ENCODE peak calls at places on chromosomes 6 and 20, in nine cellular contexts. One of them, this sample, is unnamed.

GRCh38 chr6:111517965-111518364 is 34.9 kb upstream of the REV3L start:
- DNase-seq in NCI-H2081 treated with DMSO at 0.1 percent for 48 hours: no peak
- DNase-seq in stimulated activated CD8-positive, alpha-beta memory T cell treated with anti-CD3 and anti-CD28 coated beads, Interleukin-12 subunit alpha, Interleukin-12 subunit beta, amount 100 ng/mL, for 4 hours: no peak
- DNase-seq in SK-MEL-5: peak
- DNase-seq in fibroblast of mammary gland: peak
- DNase-seq in ovary: no peak
- DNase-seq in activated CD8-positive, alpha-beta memory T cell treated with anti-CD3 and anti-CD28 coated beads for 1 hour: no peak
- DNase-seq in naive thymus-derived CD8-positive, alpha-beta T cell: no peak
- DNase-seq in CD4-positive, CD25-positive, alpha-beta regulatory T cell: no peak
- DNase-seq in this sample: no peak

GRCh38 chr20:58717278-58718091 is 24.9 kb downstream of the NPEPL1 start:
- DNase-seq in NCI-H2081 treated with DMSO at 0.1 percent for 48 hours: no peak
- DNase-seq in SK-MEL-5: no peak
- DNase-seq in ovary: no peak
- DNase-seq in naive thymus-derived CD8-positive, alpha-beta T cell: no peak
- DNase-seq in fibroblast of mammary gland: no peak
- DNase-seq in CD4-positive, CD25-positive, alpha-beta regulatory T cell: no peak
- DNase-seq in activated CD8-positive, alpha-beta memory T cell treated with anti-CD3 and anti-CD28 coated beads for 1 hour: no peak
- DNase-seq in stimulated activated CD8-positive, alpha-beta memory T cell treated with anti-CD3 and anti-CD28 coated beads, Interleukin-12 subunit alpha, Interleukin-12 subunit beta, amount 100 ng/mL, for 4 hours: no peak
- DNase-seq in this sample: no peak

GRCh38 chr6:142167472-142167871 is 20.4 kb downstream of the VTA1 start:
- DNase-seq in fibroblast of mammary gland: no peak
- DNase-seq in activated CD8-positive, alpha-beta memory T cell treated with anti-CD3 and anti-CD28 coated beads for 1 hour: no peak
- DNase-seq in CD4-positive, CD25-positive, alpha-beta regulatory T cell: no peak
- DNase-seq in ovary: no peak
- DNase-seq in NCI-H2081 treated with DMSO at 0.1 percent for 48 hours: no peak
- DNase-seq in stimulated activated CD8-positive, alpha-beta memory T cell treated with anti-CD3 and anti-CD28 coated beads, Interleukin-12 subunit alpha, Interleukin-12 subunit beta, amount 100 ng/mL, for 4 hours: no peak
- DNase-seq in SK-MEL-5: no peak
- DNase-seq in naive thymus-derived CD8-positive, alpha-beta T cell: no peak
- DNase-seq in this sample: no peak

GRCh38 chr20:58971429-58971828 is 9.6 kb upstream of the NELFCD start:
- DNase-seq in stimulated activated CD8-positive, alpha-beta memory T cell treated with anti-CD3 and anti-CD28 coated beads, Interleukin-12 subunit alpha, Interleukin-12 subunit beta, amount 100 ng/mL, for 4 hours: no peak
- DNase-seq in fibroblast of mammary gland: no peak
- DNase-seq in naive thymus-derived CD8-positive, alpha-beta T cell: no peak
- DNase-seq in NCI-H2081 treated with DMSO at 0.1 percent for 48 hours: no peak
- DNase-seq in activated CD8-positive, alpha-beta memory T cell treated with anti-CD3 and anti-CD28 coated beads for 1 hour: no peak
- DNase-seq in CD4-positive, CD25-positive, alpha-beta regulatory T cell: no peak
- DNase-seq in ovary: no peak
- DNase-seq in SK-MEL-5: no peak
- DNase-seq in this sample: no peak

GRCh38 chr20:25195962-25196700 is 619 bp downstream of the ENTPD6 start:
- DNase-seq in SK-MEL-5: peak
- DNase-seq in activated CD8-positive, alpha-beta memory T cell treated with anti-CD3 and anti-CD28 coated beads for 1 hour: no peak
- DNase-seq in stimulated activated CD8-positive, alpha-beta memory T cell treated with anti-CD3 and anti-CD28 coated beads, Interleukin-12 subunit alpha, Interleukin-12 subunit beta, amount 100 ng/mL, for 4 hours: no peak
- DNase-seq in ovary: no peak
- DNase-seq in CD4-positive, CD25-positive, alpha-beta regulatory T cell: peak
- DNase-seq in fibroblast of mammary gland: no peak
- DNase-seq in NCI-H2081 treated with DMSO at 0.1 percent for 48 hours: no peak
- DNase-seq in naive thymus-derived CD8-positive, alpha-beta T cell: peak
- DNase-seq in this sample: no peak

GRCh38 chr6:34602318-34603111 is 46.4 kb upstream of the SPDEF start:
- DNase-seq in SK-MEL-5: no peak
- DNase-seq in ovary: no peak
- DNase-seq in fibroblast of mammary gland: no peak
- DNase-seq in CD4-positive, CD25-positive, alpha-beta regulatory T cell: no peak
- DNase-seq in activated CD8-positive, alpha-beta memory T cell treated with anti-CD3 and anti-CD28 coated beads for 1 hour: no peak
- DNase-seq in NCI-H2081 treated with DMSO at 0.1 percent for 48 hours: peak
- DNase-seq in stimulated activated CD8-positive, alpha-beta memory T cell treated with anti-CD3 and anti-CD28 coated beads, Interleukin-12 subunit alpha, Interleukin-12 subunit beta, amount 100 ng/mL, for 4 hours: no peak
- DNase-seq in naive thymus-derived CD8-positive, alpha-beta T cell: no peak
- DNase-seq in this sample: no peak

GRCh38 chr6:455006-455585 is 63.5 kb downstream of the IRF4 start:
- DNase-seq in stimulated activated CD8-positive, alpha-beta memory T cell treated with anti-CD3 and anti-CD28 coated beads, Interleukin-12 subunit alpha, Interleukin-12 subunit beta, amount 100 ng/mL, for 4 hours: no peak
- DNase-seq in activated CD8-positive, alpha-beta memory T cell treated with anti-CD3 and anti-CD28 coated beads for 1 hour: no peak
- DNase-seq in CD4-positive, CD25-positive, alpha-beta regulatory T cell: no peak
- DNase-seq in ovary: no peak
- DNase-seq in NCI-H2081 treated with DMSO at 0.1 percent for 48 hours: no peak
- DNase-seq in naive thymus-derived CD8-positive, alpha-beta T cell: peak
- DNase-seq in SK-MEL-5: no peak
- DNase-seq in fibroblast of mammary gland: peak
- DNase-seq in this sample: no peak

GRCh38 chr6:150068786-150069648 is at the start of gene ULBP3:
- DNase-seq in activated CD8-positive, alpha-beta memory T cell treated with anti-CD3 and anti-CD28 coated beads for 1 hour: peak
- DNase-seq in SK-MEL-5: peak
- DNase-seq in naive thymus-derived CD8-positive, alpha-beta T cell: peak
- DNase-seq in stimulated activated CD8-positive, alpha-beta memory T cell treated with anti-CD3 and anti-CD28 coated beads, Interleukin-12 subunit alpha, Interleukin-12 subunit beta, amount 100 ng/mL, for 4 hours: peak
- DNase-seq in fibroblast of mammary gland: peak
- DNase-seq in NCI-H2081 treated with DMSO at 0.1 percent for 48 hours: no peak
- DNase-seq in CD4-positive, CD25-positive, alpha-beta regulatory T cell: peak
- DNase-seq in ovary: peak
- DNase-seq in this sample: peak

GRCh38 chr6:125201961-125202729 is 48.6 kb downstream of the TPD52L1 start:
- DNase-seq in SK-MEL-5: peak
- DNase-seq in fibroblast of mammary gland: peak
- DNase-seq in CD4-positive, CD25-positive, alpha-beta regulatory T cell: no peak
- DNase-seq in stimulated activated CD8-positive, alpha-beta memory T cell treated with anti-CD3 and anti-CD28 coated beads, Interleukin-12 subunit alpha, Interleukin-12 subunit beta, amount 100 ng/mL, for 4 hours: no peak
- DNase-seq in naive thymus-derived CD8-positive, alpha-beta T cell: no peak
- DNase-seq in NCI-H2081 treated with DMSO at 0.1 percent for 48 hours: no peak
- DNase-seq in ovary: peak
- DNase-seq in activated CD8-positive, alpha-beta memory T cell treated with anti-CD3 and anti-CD28 coated beads for 1 hour: no peak
- DNase-seq in this sample: no peak

GRCh38 chr6:106334646-106335448 is 9.3 kb upstream of the ATG5 start:
- DNase-seq in NCI-H2081 treated with DMSO at 0.1 percent for 48 hours: no peak
- DNase-seq in CD4-positive, CD25-positive, alpha-beta regulatory T cell: peak
- DNase-seq in activated CD8-positive, alpha-beta memory T cell treated with anti-CD3 and anti-CD28 coated beads for 1 hour: peak
- DNase-seq in ovary: peak
- DNase-seq in fibroblast of mammary gland: peak
- DNase-seq in SK-MEL-5: peak
- DNase-seq in stimulated activated CD8-positive, alpha-beta memory T cell treated with anti-CD3 and anti-CD28 coated beads, Interleukin-12 subunit alpha, Interleukin-12 subunit beta, amount 100 ng/mL, for 4 hours: peak
- DNase-seq in naive thymus-derived CD8-positive, alpha-beta T cell: peak
- DNase-seq in this sample: peak

GRCh38 chr6:21462519-21462852 is 131.1 kb upstream of the SOX4 start:
- DNase-seq in naive thymus-derived CD8-positive, alpha-beta T cell: no peak
- DNase-seq in NCI-H2081 treated with DMSO at 0.1 percent for 48 hours: no peak
- DNase-seq in CD4-positive, CD25-positive, alpha-beta regulatory T cell: no peak
- DNase-seq in stimulated activated CD8-positive, alpha-beta memory T cell treated with anti-CD3 and anti-CD28 coated beads, Interleukin-12 subunit alpha, Interleukin-12 subunit beta, amount 100 ng/mL, for 4 hours: no peak
- DNase-seq in fibroblast of mammary gland: no peak
- DNase-seq in SK-MEL-5: no peak
- DNase-seq in ovary: no peak
- DNase-seq in activated CD8-positive, alpha-beta memory T cell treated with anti-CD3 and anti-CD28 coated beads for 1 hour: no peak
- DNase-seq in this sample: no peak

GRCh38 chr6:107750398-107750797 is 73.7 kb downstream of the SCML4 start:
- DNase-seq in CD4-positive, CD25-positive, alpha-beta regulatory T cell: no peak
- DNase-seq in stimulated activated CD8-positive, alpha-beta memory T cell treated with anti-CD3 and anti-CD28 coated beads, Interleukin-12 subunit alpha, Interleukin-12 subunit beta, amount 100 ng/mL, for 4 hours: no peak
- DNase-seq in naive thymus-derived CD8-positive, alpha-beta T cell: no peak
- DNase-seq in NCI-H2081 treated with DMSO at 0.1 percent for 48 hours: no peak
- DNase-seq in fibroblast of mammary gland: no peak
- DNase-seq in SK-MEL-5: no peak
- DNase-seq in activated CD8-positive, alpha-beta memory T cell treated with anti-CD3 and anti-CD28 coated beads for 1 hour: no peak
- DNase-seq in ovary: no peak
- DNase-seq in this sample: no peak

GRCh38 chr6:150503586-150504339 is 95.9 kb upstream of the PLEKHG1 start:
- DNase-seq in NCI-H2081 treated with DMSO at 0.1 percent for 48 hours: no peak
- DNase-seq in naive thymus-derived CD8-positive, alpha-beta T cell: no peak
- DNase-seq in fibroblast of mammary gland: no peak
- DNase-seq in stimulated activated CD8-positive, alpha-beta memory T cell treated with anti-CD3 and anti-CD28 coated beads, Interleukin-12 subunit alpha, Interleukin-12 subunit beta, amount 100 ng/mL, for 4 hours: no peak
- DNase-seq in SK-MEL-5: no peak
- DNase-seq in ovary: no peak
- DNase-seq in CD4-positive, CD25-positive, alpha-beta regulatory T cell: no peak
- DNase-seq in activated CD8-positive, alpha-beta memory T cell treated with anti-CD3 and anti-CD28 coated beads for 1 hour: no peak
- DNase-seq in this sample: no peak

GRCh38 chr20:16816192-16816591 is 68.0 kb downstream of the OTOR start:
- DNase-seq in ovary: no peak
- DNase-seq in naive thymus-derived CD8-positive, alpha-beta T cell: no peak
- DNase-seq in fibroblast of mammary gland: no peak
- DNase-seq in stimulated activated CD8-positive, alpha-beta memory T cell treated with anti-CD3 and anti-CD28 coated beads, Interleukin-12 subunit alpha, Interleukin-12 subunit beta, amount 100 ng/mL, for 4 hours: no peak
- DNase-seq in SK-MEL-5: no peak
- DNase-seq in NCI-H2081 treated with DMSO at 0.1 percent for 48 hours: no peak
- DNase-seq in activated CD8-positive, alpha-beta memory T cell treated with anti-CD3 and anti-CD28 coated beads for 1 hour: no peak
- DNase-seq in CD4-positive, CD25-positive, alpha-beta regulatory T cell: no peak
- DNase-seq in this sample: no peak

GRCh38 chr20:47456952-47457724 is 44.5 kb upstream of the NCOA3 start:
- DNase-seq in stimulated activated CD8-positive, alpha-beta memory T cell treated with anti-CD3 and anti-CD28 coated beads, Interleukin-12 subunit alpha, Interleukin-12 subunit beta, amount 100 ng/mL, for 4 hours: no peak
- DNase-seq in naive thymus-derived CD8-positive, alpha-beta T cell: no peak
- DNase-seq in fibroblast of mammary gland: peak
- DNase-seq in ovary: no peak
- DNase-seq in CD4-positive, CD25-positive, alpha-beta regulatory T cell: no peak
- DNase-seq in SK-MEL-5: no peak
- DNase-seq in NCI-H2081 treated with DMSO at 0.1 percent for 48 hours: no peak
- DNase-seq in activated CD8-positive, alpha-beta memory T cell treated with anti-CD3 and anti-CD28 coated beads for 1 hour: no peak
- DNase-seq in this sample: no peak

GRCh38 chr6:4356899-4357659 is 221.7 kb upstream of the ECI2 start:
- DNase-seq in stimulated activated CD8-positive, alpha-beta memory T cell treated with anti-CD3 and anti-CD28 coated beads, Interleukin-12 subunit alpha, Interleukin-12 subunit beta, amount 100 ng/mL, for 4 hours: no peak
- DNase-seq in NCI-H2081 treated with DMSO at 0.1 percent for 48 hours: no peak
- DNase-seq in fibroblast of mammary gland: no peak
- DNase-seq in ovary: no peak
- DNase-seq in CD4-positive, CD25-positive, alpha-beta regulatory T cell: no peak
- DNase-seq in activated CD8-positive, alpha-beta memory T cell treated with anti-CD3 and anti-CD28 coated beads for 1 hour: no peak
- DNase-seq in naive thymus-derived CD8-positive, alpha-beta T cell: no peak
- DNase-seq in SK-MEL-5: peak
- DNase-seq in this sample: no peak

GRCh38 chr20:53961527-53961926 is 108.9 kb downstream of the BCAS1 start:
- DNase-seq in SK-MEL-5: no peak
- DNase-seq in NCI-H2081 treated with DMSO at 0.1 percent for 48 hours: no peak
- DNase-seq in CD4-positive, CD25-positive, alpha-beta regulatory T cell: no peak
- DNase-seq in naive thymus-derived CD8-positive, alpha-beta T cell: no peak
- DNase-seq in fibroblast of mammary gland: no peak
- DNase-seq in ovary: no peak
- DNase-seq in activated CD8-positive, alpha-beta memory T cell treated with anti-CD3 and anti-CD28 coated beads for 1 hour: no peak
- DNase-seq in stimulated activated CD8-positive, alpha-beta memory T cell treated with anti-CD3 and anti-CD28 coated beads, Interleukin-12 subunit alpha, Interleukin-12 subunit beta, amount 100 ng/mL, for 4 hours: no peak
- DNase-seq in this sample: no peak

GRCh38 chr20:34295284-34295683 is 7.9 kb downstream of the AHCY start:
- DNase-seq in ovary: no peak
- DNase-seq in NCI-H2081 treated with DMSO at 0.1 percent for 48 hours: no peak
- DNase-seq in stimulated activated CD8-positive, alpha-beta memory T cell treated with anti-CD3 and anti-CD28 coated beads, Interleukin-12 subunit alpha, Interleukin-12 subunit beta, amount 100 ng/mL, for 4 hours: no peak
- DNase-seq in naive thymus-derived CD8-positive, alpha-beta T cell: no peak
- DNase-seq in SK-MEL-5: no peak
- DNase-seq in fibroblast of mammary gland: no peak
- DNase-seq in CD4-positive, CD25-positive, alpha-beta regulatory T cell: no peak
- DNase-seq in activated CD8-positive, alpha-beta memory T cell treated with anti-CD3 and anti-CD28 coated beads for 1 hour: no peak
- DNase-seq in this sample: no peak

GRCh38 chr6:18584372-18584771 is 197.2 kb downstream of the RNF144B start:
- DNase-seq in naive thymus-derived CD8-positive, alpha-beta T cell: no peak
- DNase-seq in ovary: no peak
- DNase-seq in SK-MEL-5: no peak
- DNase-seq in CD4-positive, CD25-positive, alpha-beta regulatory T cell: no peak
- DNase-seq in fibroblast of mammary gland: no peak
- DNase-seq in stimulated activated CD8-positive, alpha-beta memory T cell treated with anti-CD3 and anti-CD28 coated beads, Interleukin-12 subunit alpha, Interleukin-12 subunit beta, amount 100 ng/mL, for 4 hours: no peak
- DNase-seq in NCI-H2081 treated with DMSO at 0.1 percent for 48 hours: no peak
- DNase-seq in activated CD8-positive, alpha-beta memory T cell treated with anti-CD3 and anti-CD28 coated beads for 1 hour: no peak
- DNase-seq in this sample: no peak

GRCh38 chr20:46802696-46803445 is 91.8 kb upstream of the EYA2 start:
- DNase-seq in ovary: no peak
- DNase-seq in stimulated activated CD8-positive, alpha-beta memory T cell treated with anti-CD3 and anti-CD28 coated beads, Interleukin-12 subunit alpha, Interleukin-12 subunit beta, amount 100 ng/mL, for 4 hours: no peak
- DNase-seq in SK-MEL-5: no peak
- DNase-seq in activated CD8-positive, alpha-beta memory T cell treated with anti-CD3 and anti-CD28 coated beads for 1 hour: no peak
- DNase-seq in CD4-positive, CD25-positive, alpha-beta regulatory T cell: no peak
- DNase-seq in NCI-H2081 treated with DMSO at 0.1 percent for 48 hours: no peak
- DNase-seq in fibroblast of mammary gland: no peak
- DNase-seq in naive thymus-derived CD8-positive, alpha-beta T cell: no peak
- DNase-seq in this sample: no peak

GRCh38 chr6:157954150-157955117 is 27.2 kb upstream of the SYNJ2 start:
- DNase-seq in ovary: no peak
- DNase-seq in fibroblast of mammary gland: peak
- DNase-seq in NCI-H2081 treated with DMSO at 0.1 percent for 48 hours: no peak
- DNase-seq in activated CD8-positive, alpha-beta memory T cell treated with anti-CD3 and anti-CD28 coated beads for 1 hour: no peak
- DNase-seq in stimulated activated CD8-positive, alpha-beta memory T cell treated with anti-CD3 and anti-CD28 coated beads, Interleukin-12 subunit alpha, Interleukin-12 subunit beta, amount 100 ng/mL, for 4 hours: no peak
- DNase-seq in naive thymus-derived CD8-positive, alpha-beta T cell: no peak
- DNase-seq in SK-MEL-5: no peak
- DNase-seq in CD4-positive, CD25-positive, alpha-beta regulatory T cell: no peak
- DNase-seq in this sample: no peak

GRCh38 chr6:141326426-141326825 is 806.3 kb upstream of the GJE1 start:
- DNase-seq in ovary: peak
- DNase-seq in CD4-positive, CD25-positive, alpha-beta regulatory T cell: peak
- DNase-seq in SK-MEL-5: peak
- DNase-seq in fibroblast of mammary gland: peak
- DNase-seq in NCI-H2081 treated with DMSO at 0.1 percent for 48 hours: no peak
- DNase-seq in activated CD8-positive, alpha-beta memory T cell treated with anti-CD3 and anti-CD28 coated beads for 1 hour: no peak
- DNase-seq in stimulated activated CD8-positive, alpha-beta memory T cell treated with anti-CD3 and anti-CD28 coated beads, Interleukin-12 subunit alpha, Interleukin-12 subunit beta, amount 100 ng/mL, for 4 hours: peak
- DNase-seq in naive thymus-derived CD8-positive, alpha-beta T cell: no peak
- DNase-seq in this sample: no peak

GRCh38 chr6:106056060-106056737 is 29.9 kb upstream of the PRDM1 start:
- DNase-seq in SK-MEL-5: no peak
- DNase-seq in fibroblast of mammary gland: no peak
- DNase-seq in activated CD8-positive, alpha-beta memory T cell treated with anti-CD3 and anti-CD28 coated beads for 1 hour: no peak
- DNase-seq in CD4-positive, CD25-positive, alpha-beta regulatory T cell: no peak
- DNase-seq in ovary: no peak
- DNase-seq in NCI-H2081 treated with DMSO at 0.1 percent for 48 hours: no peak
- DNase-seq in stimulated activated CD8-positive, alpha-beta memory T cell treated with anti-CD3 and anti-CD28 coated beads, Interleukin-12 subunit alpha, Interleukin-12 subunit beta, amount 100 ng/mL, for 4 hours: no peak
- DNase-seq in naive thymus-derived CD8-positive, alpha-beta T cell: peak
- DNase-seq in this sample: no peak

GRCh38 chr6:107045733-107046312 is 17.8 kb downstream of the MTRES1 start:
- DNase-seq in ovary: no peak
- DNase-seq in SK-MEL-5: no peak
- DNase-seq in naive thymus-derived CD8-positive, alpha-beta T cell: no peak
- DNase-seq in NCI-H2081 treated with DMSO at 0.1 percent for 48 hours: no peak
- DNase-seq in stimulated activated CD8-positive, alpha-beta memory T cell treated with anti-CD3 and anti-CD28 coated beads, Interleukin-12 subunit alpha, Interleukin-12 subunit beta, amount 100 ng/mL, for 4 hours: no peak
- DNase-seq in CD4-positive, CD25-positive, alpha-beta regulatory T cell: no peak
- DNase-seq in fibroblast of mammary gland: no peak
- DNase-seq in activated CD8-positive, alpha-beta memory T cell treated with anti-CD3 and anti-CD28 coated beads for 1 hour: no peak
- DNase-seq in this sample: no peak

GRCh38 chr20:25547999-25548398 is 37.3 kb downstream of the NINL start:
- DNase-seq in CD4-positive, CD25-positive, alpha-beta regulatory T cell: no peak
- DNase-seq in naive thymus-derived CD8-positive, alpha-beta T cell: no peak
- DNase-seq in NCI-H2081 treated with DMSO at 0.1 percent for 48 hours: no peak
- DNase-seq in fibroblast of mammary gland: no peak
- DNase-seq in SK-MEL-5: no peak
- DNase-seq in stimulated activated CD8-positive, alpha-beta memory T cell treated with anti-CD3 and anti-CD28 coated beads, Interleukin-12 subunit alpha, Interleukin-12 subunit beta, amount 100 ng/mL, for 4 hours: no peak
- DNase-seq in ovary: no peak
- DNase-seq in activated CD8-positive, alpha-beta memory T cell treated with anti-CD3 and anti-CD28 coated beads for 1 hour: no peak
- DNase-seq in this sample: no peak

This sample was measured in effector CD8-positive, alpha-beta T cell.